ENCODE peak calls at places on chromosome 9, in seven cellular contexts. S is fibroblast of villous mesenchyme, G is testis, L is astrocyte of the spinal cord, V is cardiac fibroblast, K is fibroblast of lung, R is AG09309. Y is an unnamed sample.

GRCh38 chr9:126558051-126558665 is 55.6 kb upstream of the LMX1B start:
- DNase-seq in G (peak; percentile 77), V (peak; percentile 52), L (peak; percentile 30), R (no peak), K (peak; percentile 41), S (peak; percentile 29), Y (peak; percentile 93)

GRCh38 chr9:116693233-116693731 is 6.2 kb downstream of the TRIM32 start:
- DNase-seq in L (no peak), S (no peak), V (peak; percentile 12), G (no peak), K (no peak), R (no peak), Y (no peak)

GRCh38 chr9:83200531-83200930 is 137.6 kb upstream of the RASEF start:
- DNase-seq in S (no peak), K (no peak), L (no peak), R (no peak), G (no peak), V (no peak), Y (no peak)

GRCh38 chr9:107983191-107983603 is 493.6 kb upstream of the KLF4 start:
- DNase-seq in R (peak; percentile 33), V (peak; percentile 21), S (peak; percentile 42), L (peak; percentile 23), K (peak; percentile 72), G (no peak), Y (no peak)

GRCh38 chr9:110187126-110187525 is 20.8 kb downstream of the C9orf152 start:
- DNase-seq in K (no peak), L (no peak), G (no peak), S (no peak), V (no peak), R (no peak), Y (no peak)

GRCh38 chr9:111965566-111966019 is 69.0 kb downstream of the UGCG start:
- DNase-seq in V (peak; percentile 76), R (peak; percentile 91), K (peak; percentile 88), S (peak; percentile 85), G (no peak), L (peak; percentile 97), Y (no peak)

GRCh38 chr9:35698231-35698630 is 8.5 kb upstream of the TPM2 start:
- DNase-seq in L (no peak), K (no peak), R (no peak), S (no peak), G (no peak), V (no peak), Y (no peak)

GRCh38 chr9:122212473-122213004 is 16.2 kb downstream of the LHX6 start:
- DNase-seq in G (no peak), L (no peak), V (no peak), K (no peak), S (no peak), R (no peak), Y (no peak)

GRCh38 chr9:134618163-134618822 is 23.3 kb upstream of the COL5A1 start:
- DNase-seq in R (no peak), S (no peak), V (no peak), G (peak; percentile 12), K (no peak), L (no peak), Y (peak; percentile 42)

GRCh38 chr9:78242041-78242440 is 6.2 kb downstream of the CEP78 start:
- DNase-seq in R (no peak), L (no peak), K (peak; percentile 11), G (no peak), V (no peak), S (peak; percentile 69), Y (no peak)

GRCh38 chr9:106619211-106619610 is 243.8 kb upstream of the ZNF462 start:
- DNase-seq in R (no peak), K (peak; percentile 78), S (peak; percentile 6), V (no peak), L (peak; percentile 51), G (no peak), Y (no peak)

GRCh38 chr9:21902112-21902511 is 92.1 kb downstream of the CDKN2A start:
- DNase-seq in S (no peak), G (no peak), L (no peak), V (no peak), K (no peak), R (no peak), Y (no peak)

GRCh38 chr9:96241391-96241809 is 60.6 kb downstream of the HSD17B3 start:
- DNase-seq in V (no peak), L (peak; percentile 44), S (no peak), G (no peak), K (no peak), R (no peak), Y (peak; percentile 22)

GRCh38 chr9:69109152-69109551 is 64.9 kb upstream of the TJP2 start:
- DNase-seq in L (no peak), K (no peak), S (no peak), V (no peak), G (no peak), R (no peak), Y (no peak)

GRCh38 chr9:87063883-87064282 is 116.6 kb upstream of the GAS1 start:
- DNase-seq in G (no peak), L (no peak), K (peak; percentile 63), V (peak; percentile 88), S (peak; percentile 58), R (peak; percentile 73), Y (no peak)

GRCh38 chr9:90642570-90643539 is at the start of gene DIRAS2:
- DNase-seq in S (peak; percentile 42), V (peak; percentile 59), K (peak; percentile 65), R (peak; percentile 10), L (peak; percentile 70), G (peak; percentile 70), Y (peak; percentile 89)

GRCh38 chr9:114314881-114315722 is 7.8 kb upstream of the ORM1 start:
- DNase-seq in K (no peak), L (no peak), R (no peak), G (peak; percentile 6), V (peak; percentile 21), S (no peak), Y (peak; percentile 31)

GRCh38 chr9:112789493-112789892 is 38.9 kb downstream of the SNX30 start:
- DNase-seq in V (peak; percentile 61), G (no peak), R (peak; percentile 34), S (peak; percentile 93), K (no peak), L (peak; percentile 31), Y (no peak)

GRCh38 chr9:557601-558201 is 283.8 kb upstream of the DMRT1 start:
- DNase-seq in G (no peak), S (no peak), L (peak; percentile 32), V (no peak), K (no peak), R (no peak), Y (peak; percentile 81)

DNA sequence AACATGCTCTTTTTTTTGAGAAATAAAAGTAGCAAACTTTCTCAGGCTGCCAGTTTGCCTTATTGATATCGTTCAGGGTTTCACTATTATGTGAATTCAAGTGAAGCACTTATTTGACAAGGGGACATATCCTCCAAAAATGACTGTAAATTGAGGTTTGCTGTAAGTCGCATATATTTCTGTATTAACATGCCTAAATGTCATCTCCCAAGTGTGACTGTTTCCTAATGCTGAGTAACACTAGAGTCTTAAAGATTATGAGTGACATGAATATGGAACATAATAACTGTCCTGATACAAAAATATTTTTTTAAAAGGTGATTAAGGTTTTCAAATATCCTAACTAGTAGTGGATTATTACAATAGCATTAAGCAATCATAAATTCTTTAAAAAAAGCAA is 3.7 kb downstream of the NFIB start:
- DNase-seq in R (no peak), G (no peak), L (peak; percentile 29), K (peak; percentile 53), S (no peak), V (no peak), Y (no peak)
- H3K4me3 ChIP-seq in R (no peak overlapping the region), G (no peak overlapping the region), L (peak overlapping the region; percentile 5), K (peak overlapping the region; percentile 45), S (no peak overlapping the region), V (peak overlapping the region; percentile 72), Y (no peak overlapping the region)

DNA sequence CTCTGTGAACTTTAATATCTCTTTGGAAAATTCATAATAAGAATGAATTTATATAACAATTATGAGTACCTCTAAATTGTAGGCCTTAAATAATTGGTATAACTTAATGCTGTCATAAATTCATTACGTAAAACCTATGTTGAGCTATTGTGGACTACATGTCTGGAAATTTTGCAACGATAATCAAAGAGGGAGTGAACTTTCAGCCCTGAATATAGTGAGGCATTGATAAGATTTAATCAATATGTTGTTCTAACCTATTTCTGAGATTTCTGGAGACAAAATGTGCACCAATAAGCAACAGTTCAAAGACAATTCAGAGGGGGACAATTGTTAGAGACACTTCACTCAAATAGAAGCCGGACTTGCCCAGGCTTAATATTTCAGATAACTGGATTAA is 499.4 kb downstream of the ELAVL2 start:
- DNase-seq in V (no peak), G (no peak), R (no peak), K (no peak), S (no peak), L (no peak), Y (no peak)
- TF ChIP-seq CTCF in V (no peak), G (no peak), R (no peak), K (no peak), S (no peak), L (no peak), Y (no peak)

GRCh38 chr9:136193891-136194279 is 11.0 kb downstream of the LHX3 start:
- DNase-seq in S (no peak), G (no peak), K (no peak), L (no peak), R (no peak), V (no peak), Y (peak; percentile 63)
- H3K4me3 ChIP-seq in S (no peak overlapping the region), G (peak overlapping the region; percentile 12), K (no peak overlapping the region), L (no peak overlapping the region), R (no peak overlapping the region), V (no peak overlapping the region), Y (no peak overlapping the region)

GRCh38 chr9:5846501-5846921 is 13.6 kb upstream of the ERMP1 start:
- DNase-seq in K (no peak), S (peak; percentile 86), R (no peak), G (no peak), V (peak; percentile 26), L (no peak), Y (no peak)

GRCh38 chr9:5846080-5846479 is 13.2 kb upstream of the ERMP1 start:
- DNase-seq in G (no peak), V (no peak), K (no peak), R (no peak), L (no peak), S (no peak), Y (no peak)

GRCh38 chr9:5842926-5843325 is 10.0 kb upstream of the ERMP1 start:
- DNase-seq in S (no peak), K (no peak), L (no peak), R (no peak), G (no peak), V (no peak), Y (no peak)

GRCh38 chr9:5845147-5845531 is 12.2 kb upstream of the ERMP1 start:
- DNase-seq in V (no peak), S (no peak), K (no peak), R (no peak), G (no peak), L (no peak), Y (no peak)

DNA sequence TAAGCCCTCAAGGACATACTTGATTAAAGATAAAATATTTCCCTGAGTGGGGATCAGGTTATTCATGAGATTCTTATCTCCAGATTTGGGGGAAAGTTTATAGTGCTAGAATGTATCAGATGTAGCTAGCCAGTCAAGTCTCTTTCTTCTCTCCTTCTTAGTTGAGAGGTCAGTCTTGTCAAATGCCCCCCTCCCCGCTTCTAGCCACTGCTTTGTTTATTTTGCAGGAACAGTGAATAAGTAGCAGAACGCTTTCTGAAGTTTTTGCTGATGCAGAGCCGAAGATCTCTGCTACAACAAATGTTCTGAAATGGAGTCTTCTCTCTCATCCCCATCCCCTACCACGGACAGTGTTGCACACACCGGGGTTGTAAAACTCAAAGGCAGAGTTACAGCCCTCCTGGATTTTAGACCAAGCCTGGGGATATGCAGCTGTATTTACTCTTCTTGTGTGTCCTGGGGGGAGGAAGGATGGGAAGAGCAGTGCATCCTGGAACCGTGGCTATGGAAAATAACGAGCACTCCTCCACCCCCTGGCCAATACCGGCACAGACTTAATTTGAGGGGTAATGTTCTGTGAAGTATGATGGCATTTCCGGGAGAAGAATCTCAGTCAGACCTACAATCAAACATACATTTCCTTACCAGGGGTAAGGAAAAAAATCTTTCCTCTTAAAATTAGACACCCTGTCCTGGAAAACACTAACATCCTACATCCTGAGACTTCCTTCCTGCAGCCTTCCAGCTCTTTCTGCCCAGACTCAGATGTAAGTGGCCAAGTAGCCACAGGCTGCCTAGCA is 10.7 kb upstream of the ERMP1 start:
- DNase-seq in K (peak; percentile 18), V (peak; percentile 49), S (peak; percentile 94), R (no peak), G (no peak), L (peak; percentile 41), Y (no peak)
- TF ChIP-seq CTCF in K (no peak), V (no peak), S (no peak), R (no peak), G (no peak), L (no peak), Y (no peak)

Y was measured in endodermal cell.